ENCODE peak calls at places on chromosomes 13 and 19, in four cellular contexts. One of them, this sample, is unnamed.
A peak's percentile ranks its signal among the peaks of the same experiment; 100 is the strongest.

GRCh38 chr19:2048959-2049740 is 1.9 kb downstream of the MKNK2 start:
- DNase-seq in cardiac fibroblast: peak; percentile 35
- DNase-seq in right cardiac atrium: peak; percentile 74
- DNase-seq in GM12865: peak; percentile 34
- DNase-seq in this sample: peak; percentile 12

GRCh38 chr13:47929156-47929555 is 71.9 kb downstream of the SUCLA2 start:
- DNase-seq in cardiac fibroblast: peak; percentile 16
- DNase-seq in right cardiac atrium: no peak
- DNase-seq in GM12865: no peak
- DNase-seq in this sample: no peak

GRCh38 chr19:1067341-1068103 is 555 bp downstream of the ARHGAP45 start:
- DNase-seq in cardiac fibroblast: no peak
- DNase-seq in right cardiac atrium: peak; percentile 61
- DNase-seq in GM12865: peak; percentile 42
- DNase-seq in this sample: no peak

GRCh38 chr13:49681837-49682236 is 9.4 kb downstream of the EBPL start:
- DNase-seq in cardiac fibroblast: no peak
- DNase-seq in right cardiac atrium: no peak
- DNase-seq in GM12865: no peak
- DNase-seq in this sample: no peak

GRCh38 chr13:39051157-39051556 is 12.9 kb downstream of the NHLRC3 start:
- DNase-seq in cardiac fibroblast: peak; percentile 65
- DNase-seq in right cardiac atrium: no peak
- DNase-seq in GM12865: peak; percentile 34
- DNase-seq in this sample: no peak

GRCh38 chr19:45607071-45608029 is 5.3 kb upstream of the GPR4 start:
- DNase-seq in cardiac fibroblast: peak; percentile 75
- DNase-seq in right cardiac atrium: peak; percentile 91
- DNase-seq in GM12865: peak; percentile 52
- DNase-seq in this sample: no peak

GRCh38 chr19:1910169-1910568 is 5.0 kb downstream of the ADAT3 start:
- DNase-seq in cardiac fibroblast: peak; percentile 35
- DNase-seq in right cardiac atrium: no peak
- DNase-seq in GM12865: no peak
- DNase-seq in this sample: no peak

GRCh38 chr13:30143671-30144400 is 163.5 kb downstream of the KATNAL1 start:
- DNase-seq in cardiac fibroblast: peak; percentile 77
- DNase-seq in right cardiac atrium: no peak
- DNase-seq in GM12865: peak; percentile 54
- DNase-seq in this sample: peak; percentile 8

GRCh38 chr19:29526730-29527499 is 1.1 kb downstream of the VSTM2B start:
- DNase-seq in cardiac fibroblast: no peak
- DNase-seq in right cardiac atrium: no peak
- DNase-seq in GM12865: no peak
- DNase-seq in this sample: no peak

GRCh38 chr13:85728831-85729230 is 70.4 kb downstream of the SLITRK6 start:
- DNase-seq in cardiac fibroblast: no peak
- DNase-seq in right cardiac atrium: no peak
- DNase-seq in GM12865: no peak
- DNase-seq in this sample: no peak

GRCh38 chr19:7336321-7336973 is 12.3 kb upstream of the ARHGEF18 start:
- DNase-seq in cardiac fibroblast: no peak
- DNase-seq in right cardiac atrium: no peak
- DNase-seq in GM12865: no peak
- DNase-seq in this sample: no peak

GRCh38 chr19:277581-278165 is 13.5 kb downstream of the PLPP2 start:
- DNase-seq in cardiac fibroblast: peak; percentile 49
- DNase-seq in right cardiac atrium: no peak
- DNase-seq in GM12865: no peak
- DNase-seq in this sample: no peak

GRCh38 chr19:4347521-4347920 is 4.2 kb downstream of the MPND start:
- DNase-seq in cardiac fibroblast: no peak
- DNase-seq in right cardiac atrium: no peak
- DNase-seq in GM12865: no peak
- DNase-seq in this sample: no peak

GRCh38 chr19:16559896-16560295 is 12.3 kb downstream of the SLC35E1 start:
- DNase-seq in cardiac fibroblast: no peak
- DNase-seq in right cardiac atrium: no peak
- DNase-seq in GM12865: no peak
- DNase-seq in this sample: no peak

GRCh38 chr13:70884196-70884595 is 775.9 kb upstream of the KLHL1 start:
- DNase-seq in cardiac fibroblast: no peak
- DNase-seq in right cardiac atrium: no peak
- DNase-seq in GM12865: no peak
- DNase-seq in this sample: no peak

GRCh38 chr13:111902726-111903125 is 164.2 kb upstream of the SOX1 start:
- DNase-seq in cardiac fibroblast: no peak
- DNase-seq in right cardiac atrium: no peak
- DNase-seq in GM12865: no peak
- DNase-seq in this sample: no peak

GRCh38 chr13:40502236-40502635 is 164.2 kb downstream of the FOXO1 start:
- DNase-seq in cardiac fibroblast: peak; percentile 21
- DNase-seq in right cardiac atrium: no peak
- DNase-seq in GM12865: no peak
- DNase-seq in this sample: no peak

GRCh38 chr13:111531505-111531904 is 211.1 kb downstream of the TEX29 start:
- DNase-seq in cardiac fibroblast: peak; percentile 8
- DNase-seq in right cardiac atrium: no peak
- DNase-seq in GM12865: no peak
- DNase-seq in this sample: no peak

GRCh38 chr13:113453962-113454361 is 674 bp upstream of the ADPRHL1 start:
- DNase-seq in cardiac fibroblast: peak; percentile 32
- DNase-seq in right cardiac atrium: no peak
- DNase-seq in GM12865: no peak
- DNase-seq in this sample: no peak

GRCh38 chr13:18978447-18978846 is 203.2 kb downstream of the TUBA3C start:
- DNase-seq in cardiac fibroblast: no peak
- DNase-seq in right cardiac atrium: no peak
- DNase-seq in GM12865: no peak
- DNase-seq in this sample: no peak

GRCh38 chr13:62014299-62014698 is 598.6 kb upstream of the PCDH20 start:
- DNase-seq in cardiac fibroblast: peak; percentile 1
- DNase-seq in right cardiac atrium: no peak
- DNase-seq in GM12865: no peak
- DNase-seq in this sample: no peak

GRCh38 chr13:112938680-112939079 is 30.3 kb upstream of the MCF2L start:
- DNase-seq in cardiac fibroblast: no peak
- DNase-seq in right cardiac atrium: no peak
- DNase-seq in GM12865: no peak
- DNase-seq in this sample: no peak

GRCh38 chr19:16566161-16566560 is 6.1 kb downstream of the SLC35E1 start:
- DNase-seq in cardiac fibroblast: no peak
- DNase-seq in right cardiac atrium: peak; percentile 41
- DNase-seq in GM12865: no peak
- DNase-seq in this sample: peak; percentile 91

GRCh38 chr19:4635763-4636135 is 3.6 kb upstream of the TNFAIP8L1 start:
- DNase-seq in cardiac fibroblast: no peak
- DNase-seq in right cardiac atrium: no peak
- DNase-seq in GM12865: no peak
- DNase-seq in this sample: no peak

GRCh38 chr19:1252221-1252817 is 3.9 kb downstream of the MIDN start:
- DNase-seq in cardiac fibroblast: peak; percentile 98
- DNase-seq in right cardiac atrium: peak; percentile 97
- DNase-seq in GM12865: peak; percentile 78
- DNase-seq in this sample: no peak

GRCh38 chr19:16327911-16328823 is 3.5 kb downstream of the KLF2 start:
- DNase-seq in cardiac fibroblast: peak; percentile 94
- DNase-seq in right cardiac atrium: peak; percentile 84
- DNase-seq in GM12865: peak; percentile 78
- DNase-seq in this sample: no peak

GRCh38 chr13:90868321-90868920 is 479.1 kb upstream of the MIR17HG start:
- DNase-seq in cardiac fibroblast: peak; percentile 61
- DNase-seq in right cardiac atrium: no peak
- DNase-seq in GM12865: peak; percentile 18
- DNase-seq in this sample: no peak

GRCh38 chr13:51659276-51660127 is 75.2 kb downstream of the WDFY2 start:
- DNase-seq in cardiac fibroblast: peak; percentile 54
- DNase-seq in right cardiac atrium: no peak
- DNase-seq in GM12865: no peak
- DNase-seq in this sample: no peak

GRCh38 chr13:43516401-43516826 is 270.4 kb downstream of the ENOX1 start:
- DNase-seq in cardiac fibroblast: no peak
- DNase-seq in right cardiac atrium: no peak
- DNase-seq in GM12865: no peak
- DNase-seq in this sample: no peak

GRCh38 chr19:34995551-34995950 is 4.6 kb upstream of the GRAMD1A start:
- DNase-seq in cardiac fibroblast: no peak
- DNase-seq in right cardiac atrium: no peak
- DNase-seq in GM12865: no peak
- DNase-seq in this sample: no peak

GRCh38 chr13:93496985-93497673 is 270.5 kb downstream of the GPC6 start:
- DNase-seq in cardiac fibroblast: no peak
- DNase-seq in right cardiac atrium: no peak
- DNase-seq in GM12865: no peak
- DNase-seq in this sample: no peak

GRCh38 chr13:21344662-21345176 is 114.4 kb downstream of the ZDHHC20 start:
- DNase-seq in cardiac fibroblast: no peak
- DNase-seq in right cardiac atrium: no peak
- DNase-seq in GM12865: peak; percentile 70
- DNase-seq in this sample: peak; percentile 6

GRCh38 chr19:4732680-4733114 is 9.1 kb upstream of the DPP9 start:
- DNase-seq in cardiac fibroblast: peak; percentile 71
- DNase-seq in right cardiac atrium: peak; percentile 69
- DNase-seq in GM12865: peak; percentile 77
- DNase-seq in this sample: peak; percentile 82

GRCh38 chr19:42695811-42696503 is 44.3 kb downstream of the PSG3 start:
- DNase-seq in cardiac fibroblast: no peak
- DNase-seq in right cardiac atrium: no peak
- DNase-seq in GM12865: no peak
- DNase-seq in this sample: no peak

GRCh38 chr19:54644056-54644455 is 13.8 kb downstream of the LILRB1 start:
- DNase-seq in cardiac fibroblast: no peak
- DNase-seq in right cardiac atrium: no peak
- DNase-seq in GM12865: no peak
- DNase-seq in this sample: no peak

GRCh38 chr19:33664744-33665143 is 43.0 kb downstream of the CHST8 start:
- DNase-seq in cardiac fibroblast: no peak
- DNase-seq in right cardiac atrium: no peak
- DNase-seq in GM12865: no peak
- DNase-seq in this sample: no peak

GRCh38 chr19:32188921-32189320 is 156.5 kb upstream of the ZNF507 start:
- DNase-seq in cardiac fibroblast: no peak
- DNase-seq in right cardiac atrium: no peak
- DNase-seq in GM12865: no peak
- DNase-seq in this sample: no peak

DNA sequence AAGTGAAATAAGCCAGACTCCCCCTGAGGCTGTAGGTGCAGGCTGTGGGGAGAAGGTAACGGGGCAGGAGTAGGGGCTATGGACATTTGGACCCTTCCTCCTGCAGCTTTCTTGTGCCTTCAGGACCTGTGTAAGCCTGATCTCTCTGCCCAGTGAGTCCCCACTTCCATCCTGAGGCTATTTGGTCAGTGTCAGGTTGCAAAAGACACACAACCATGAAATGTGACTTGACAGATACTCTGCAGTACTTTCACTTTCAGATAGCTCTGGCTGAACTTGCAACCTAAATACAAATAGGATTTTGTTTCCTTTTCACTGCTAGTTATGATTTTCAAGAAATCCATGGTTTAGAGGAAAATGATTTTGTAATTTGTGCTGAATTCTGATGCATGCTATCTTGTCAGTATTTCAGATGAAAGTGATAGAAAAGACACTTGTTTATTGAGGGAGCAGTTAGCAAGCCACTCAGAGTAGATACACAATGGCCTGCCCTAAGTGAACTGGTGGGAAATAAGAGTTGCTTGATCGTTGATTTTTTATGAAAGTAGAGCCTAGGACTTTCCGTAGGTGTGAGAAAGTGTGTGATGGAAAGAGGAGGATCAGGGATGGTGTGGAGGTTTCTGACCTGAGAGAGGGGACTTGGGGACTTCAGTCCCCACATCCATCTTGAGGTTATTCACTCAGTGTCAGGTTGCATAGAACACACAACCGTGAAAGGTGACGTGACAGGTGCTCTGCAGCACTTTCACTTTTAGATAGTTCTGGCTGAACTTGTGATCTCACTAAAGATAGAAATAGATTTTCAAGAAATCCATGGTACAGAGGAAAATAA is 18.0 kb upstream of the EID2 start:
- DNase-seq in cardiac fibroblast: no peak
- DNase-seq in right cardiac atrium: no peak
- DNase-seq in GM12865: peak; percentile 78
- DNase-seq in this sample: peak; percentile 78
- H3K4me3 ChIP-seq in cardiac fibroblast: no peak overlapping the region
- H3K4me3 ChIP-seq in right cardiac atrium: no peak overlapping the region
- H3K4me3 ChIP-seq in GM12865: peak overlapping the region; percentile 46
- H3K4me3 ChIP-seq in this sample: peak overlapping the region; percentile 9

GRCh38 chr19:13119654-13120053 is 1.6 kb downstream of the NACC1 start:
- DNase-seq in cardiac fibroblast: peak; percentile 43
- DNase-seq in right cardiac atrium: peak; percentile 57
- DNase-seq in GM12865: no peak
- DNase-seq in this sample: no peak

GRCh38 chr19:13116282-13117175 is at the start of gene TRMT1:
- DNase-seq in cardiac fibroblast: peak; percentile 97
- DNase-seq in right cardiac atrium: peak; percentile 95
- DNase-seq in GM12865: peak; percentile 96
- DNase-seq in this sample: peak; percentile 91

GRCh38 chr19:13118424-13119193 is 545 bp downstream of the NACC1 start:
- DNase-seq in cardiac fibroblast: no peak
- DNase-seq in right cardiac atrium: peak; percentile 79
- DNase-seq in GM12865: peak; percentile 78
- DNase-seq in this sample: peak; percentile 38

GRCh38 chr19:13117176-13117771 is 734 bp upstream of the TRMT1 start:
- DNase-seq in cardiac fibroblast: no peak
- DNase-seq in right cardiac atrium: no peak
- DNase-seq in GM12865: peak; percentile 34
- DNase-seq in this sample: peak; percentile 41

GRCh38 chr19:13117772-13118423 is at the start of gene NACC1:
- DNase-seq in cardiac fibroblast: peak; percentile 89
- DNase-seq in right cardiac atrium: peak; percentile 96
- DNase-seq in GM12865: peak; percentile 94
- DNase-seq in this sample: peak; percentile 89
- H3K4me3 ChIP-seq in cardiac fibroblast: peak within 1 kb of the TSS; percentile 99
- H3K4me3 ChIP-seq in right cardiac atrium: peak within 1 kb of the TSS; percentile 97
- H3K4me3 ChIP-seq in GM12865: peak within 1 kb of the TSS; percentile 95
- H3K4me3 ChIP-seq in this sample: peak within 1 kb of the TSS; percentile 99

GRCh38 chr13:106536244-106537034 is 977 bp upstream of the EFNB2 start:
- DNase-seq in cardiac fibroblast: peak; percentile 88
- DNase-seq in right cardiac atrium: peak; percentile 96
- DNase-seq in GM12865: peak; percentile 91
- DNase-seq in this sample: peak; percentile 88
- H3K4me3 ChIP-seq in cardiac fibroblast: peak overlapping the region; percentile 68
- H3K4me3 ChIP-seq in right cardiac atrium: peak overlapping the region; percentile 88
- H3K4me3 ChIP-seq in GM12865: peak overlapping the region; percentile 64
- H3K4me3 ChIP-seq in this sample: peak overlapping the region; percentile 75

GRCh38 chr19:50821248-50821612 is 2.4 kb downstream of the KLK1 start:
- DNase-seq in cardiac fibroblast: no peak
- DNase-seq in right cardiac atrium: no peak
- DNase-seq in GM12865: no peak
- DNase-seq in this sample: no peak
- H3K4me3 ChIP-seq in cardiac fibroblast: no peak overlapping the region
- H3K4me3 ChIP-seq in right cardiac atrium: no peak overlapping the region
- H3K4me3 ChIP-seq in GM12865: no peak overlapping the region
- H3K4me3 ChIP-seq in this sample: no peak overlapping the region